ENCODE peak calls at places on chromosomes 6 and 20, in six cellular contexts. G is fibroblast of lung, H is astrocyte, P is hepatocyte, V is neural progenitor cell, B is endothelial cell of umbilical vein. J is an unnamed sample.

GRCh38 chr20:41373851-41374567 is 7.4 kb upstream of the EMILIN3 start:
- DNase-seq in P (no peak), V (no peak), G (no peak), H (no peak), B (no peak), J (no peak)

GRCh38 chr6:28742668-28743270 is 181.0 kb downstream of the TRIM27 start:
- DNase-seq in B (peak), G (peak), P (peak), V (peak), H (peak), J (peak)

GRCh38 chr6:148905901-148906300 is 159.1 kb downstream of the UST start:
- DNase-seq in P (no peak), V (no peak), B (no peak), H (no peak), G (no peak), J (no peak)

GRCh38 chr6:31574106-31575061 is 981 bp upstream of the TNF start:
- DNase-seq in H (no peak), P (no peak), V (no peak), B (no peak), G (no peak), J (no peak)

GRCh38 chr6:150368762-150369161 is at the start of gene IYD:
- DNase-seq in B (no peak), P (peak), G (no peak), H (no peak), V (no peak), J (no peak)

GRCh38 chr20:432677-433299 is 24.7 kb downstream of the RBCK1 start:
- DNase-seq in B (no peak), H (no peak), P (no peak), V (no peak), G (no peak), J (no peak)

GRCh38 chr20:24577271-24577909 is 108.0 kb downstream of the SYNDIG1 start:
- DNase-seq in B (no peak), P (no peak), G (no peak), V (no peak), H (no peak), J (peak)

GRCh38 chr6:40441132-40441531 is 146.0 kb downstream of the LRFN2 start:
- DNase-seq in V (no peak), H (no peak), G (no peak), B (no peak), P (no peak), J (no peak)

GRCh38 chr20:45427236-45428149 is 11.6 kb downstream of the PIGT start:
- DNase-seq in P (peak), V (no peak), H (no peak), B (no peak), G (no peak), J (no peak)

GRCh38 chr6:40999498-41000070 is 39.4 kb downstream of the UNC5CL start:
- DNase-seq in G (peak), B (peak), V (peak), H (peak), P (peak), J (peak)

GRCh38 chr6:113630365-113630737 is 226.8 kb upstream of the MARCKS start:
- DNase-seq in H (no peak), B (peak), V (no peak), P (no peak), G (peak), J (no peak)

GRCh38 chr20:16054917-16055316 is 518.3 kb downstream of the KIF16B start:
- DNase-seq in P (no peak), G (no peak), V (no peak), H (no peak), B (no peak), J (no peak)

GRCh38 chr6:16345449-16346330 is 107.3 kb downstream of the GMPR start:
- DNase-seq in P (peak), H (peak), V (peak), G (peak), B (peak), J (peak)

GRCh38 chr6:105608711-105609374 is 206.0 kb upstream of the PREP start:
- DNase-seq in H (peak), G (peak), P (peak), B (no peak), V (no peak), J (peak)

GRCh38 chr20:50371878-50372769 is 138.1 kb upstream of the PTPN1 start:
- DNase-seq in H (peak), P (no peak), V (no peak), B (no peak), G (no peak), J (no peak)

GRCh38 chr20:57458400-57459160 is 66.4 kb downstream of the CTCFL start:
- DNase-seq in G (no peak), P (peak), V (no peak), B (no peak), H (no peak), J (no peak)

GRCh38 chr6:53263915-53264314 is 84.8 kb downstream of the ELOVL5 start:
- DNase-seq in V (no peak), P (no peak), G (no peak), B (no peak), H (peak), J (no peak)

GRCh38 chr6:136866872-136867416 is 44.6 kb downstream of the PEX7 start:
- DNase-seq in B (no peak), G (no peak), P (no peak), V (no peak), H (peak), J (no peak)

GRCh38 chr20:34316191-34316814 is 13.1 kb upstream of the AHCY start:
- DNase-seq in V (no peak), B (no peak), H (peak), G (peak), P (no peak), J (peak)

GRCh38 chr6:122749451-122750050 is 30.0 kb upstream of the FABP7 start:
- DNase-seq in G (no peak), V (no peak), B (no peak), P (no peak), H (no peak), J (no peak)

GRCh38 chr20:42686057-42686456 is 503.6 kb downstream of the PTPRT start:
- DNase-seq in V (no peak), B (no peak), G (no peak), H (no peak), P (no peak), J (no peak)

GRCh38 chr6:158560787-158561246 is 926 bp downstream of the TMEM181 start:
- DNase-seq in P (peak), H (no peak), G (peak), V (peak), B (peak), J (peak)

GRCh38 chr6:136378888-136379287 is 89.2 kb upstream of the BCLAF1 start:
- DNase-seq in P (no peak), V (no peak), H (no peak), G (no peak), B (no peak), J (peak)

GRCh38 chr6:25220853-25221252 is 58.3 kb upstream of the CARMIL1 start:
- DNase-seq in G (no peak), P (no peak), B (no peak), H (no peak), V (no peak), J (no peak)

GRCh38 chr6:144581807-144582537 is 296.8 kb downstream of the UTRN start:
- DNase-seq in G (peak), B (peak), P (peak), H (no peak), V (peak), J (peak)

GRCh38 chr20:61387204-61387958 is 135.3 kb downstream of the CDH4 start:
- DNase-seq in H (peak), B (no peak), G (peak), V (peak), P (peak), J (no peak)

GRCh38 chr6:158795516-158795915 is 23.7 kb downstream of the EZR start:
- DNase-seq in V (no peak), B (no peak), P (no peak), G (no peak), H (no peak), J (no peak)

GRCh38 chr6:23890543-23891227 is 235.3 kb upstream of the NRSN1 start:
- DNase-seq in V (no peak), G (peak), H (peak), B (no peak), P (no peak), J (peak)

GRCh38 chr6:2960935-2961334 is 10.4 kb downstream of the SERPINB6 start:
- DNase-seq in P (no peak), H (no peak), V (no peak), G (no peak), B (peak), J (peak)

GRCh38 chr6:3306848-3307247 is 48.1 kb downstream of the PSMG4 start:
- DNase-seq in B (no peak), P (no peak), G (no peak), H (no peak), V (no peak), J (no peak)

GRCh38 chr6:2733324-2733723 is 17.4 kb downstream of the MYLK4 start:
- DNase-seq in B (no peak), P (no peak), V (no peak), G (no peak), H (peak), J (no peak)

GRCh38 chr6:150091466-150091865 is 22.5 kb upstream of the ULBP3 start:
- DNase-seq in B (no peak), G (no peak), H (peak), V (no peak), P (no peak), J (no peak)

GRCh38 chr20:38353298-38353697 is 7.0 kb downstream of the LBP start:
- DNase-seq in P (no peak), H (no peak), B (peak), V (peak), G (peak), J (no peak)

GRCh38 chr6:169424821-169425240 is 171.2 kb upstream of the THBS2 start:
- DNase-seq in H (no peak), P (no peak), B (no peak), G (peak), V (no peak), J (no peak)

GRCh38 chr6:2285510-2285909 is 40.1 kb upstream of the GMDS start:
- DNase-seq in V (no peak), G (no peak), B (no peak), H (no peak), P (no peak), J (no peak)

GRCh38 chr6:157531169-157531985 is 150.4 kb downstream of the ZDHHC14 start:
- DNase-seq in H (no peak), B (peak), P (peak), V (peak), G (no peak), J (no peak)

GRCh38 chr6:150282806-150283205 is 86.0 kb upstream of the IYD start:
- DNase-seq in H (peak), G (peak), P (no peak), V (no peak), B (no peak), J (no peak)

DNA sequence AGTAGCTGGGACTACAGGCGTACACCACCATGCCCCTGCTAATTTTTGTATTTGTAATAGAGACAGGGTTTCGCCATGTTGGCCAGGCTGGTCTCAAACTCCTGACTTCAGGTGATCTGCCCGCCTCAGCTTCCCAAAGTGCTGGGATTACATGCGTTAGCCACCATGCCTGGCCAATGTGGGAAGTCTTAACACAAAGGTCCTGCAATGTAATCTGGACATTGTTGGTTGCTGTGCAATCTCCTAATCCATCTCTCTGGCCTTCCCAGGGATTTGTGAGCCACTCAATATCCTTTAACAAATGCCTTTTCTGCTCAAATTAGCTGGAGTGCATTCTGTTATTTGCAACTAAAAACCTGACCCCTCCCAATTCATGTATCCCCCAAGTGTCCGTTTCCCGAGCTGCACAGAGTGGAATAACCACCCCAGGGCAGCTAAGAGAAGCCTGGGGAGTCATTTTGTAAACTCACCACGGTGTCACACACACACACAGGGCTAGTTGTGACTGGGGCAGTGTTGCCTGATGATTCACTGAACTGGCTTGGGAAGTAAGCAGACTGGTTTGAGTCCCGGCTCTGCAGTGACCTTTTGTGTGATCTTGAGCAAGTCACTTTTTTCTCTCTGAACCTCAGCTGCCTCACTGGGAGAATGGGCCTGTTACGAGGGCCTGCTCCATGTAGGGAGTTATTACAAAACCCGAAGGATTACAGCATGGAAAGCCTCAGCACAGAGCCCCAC is 152.3 kb downstream of the ZMYND8 start:
- DNase-seq in B (no peak), V (no peak), H (peak), P (no peak), G (peak), J (peak)
- H3K4me3 ChIP-seq in B (no peak), V (no peak), H (no peak), P (no peak), G (no peak), J (peak)

GRCh38 chr6:11322252-11322885 is 89.9 kb upstream of the NEDD9 start:
- DNase-seq in G (no peak), V (no peak), H (no peak), B (no peak), P (no peak), J (peak)
- H3K4me2 ChIP-seq in G (no peak), V (no peak), H (no peak), B (no peak), P (no peak), J (peak)

DNA sequence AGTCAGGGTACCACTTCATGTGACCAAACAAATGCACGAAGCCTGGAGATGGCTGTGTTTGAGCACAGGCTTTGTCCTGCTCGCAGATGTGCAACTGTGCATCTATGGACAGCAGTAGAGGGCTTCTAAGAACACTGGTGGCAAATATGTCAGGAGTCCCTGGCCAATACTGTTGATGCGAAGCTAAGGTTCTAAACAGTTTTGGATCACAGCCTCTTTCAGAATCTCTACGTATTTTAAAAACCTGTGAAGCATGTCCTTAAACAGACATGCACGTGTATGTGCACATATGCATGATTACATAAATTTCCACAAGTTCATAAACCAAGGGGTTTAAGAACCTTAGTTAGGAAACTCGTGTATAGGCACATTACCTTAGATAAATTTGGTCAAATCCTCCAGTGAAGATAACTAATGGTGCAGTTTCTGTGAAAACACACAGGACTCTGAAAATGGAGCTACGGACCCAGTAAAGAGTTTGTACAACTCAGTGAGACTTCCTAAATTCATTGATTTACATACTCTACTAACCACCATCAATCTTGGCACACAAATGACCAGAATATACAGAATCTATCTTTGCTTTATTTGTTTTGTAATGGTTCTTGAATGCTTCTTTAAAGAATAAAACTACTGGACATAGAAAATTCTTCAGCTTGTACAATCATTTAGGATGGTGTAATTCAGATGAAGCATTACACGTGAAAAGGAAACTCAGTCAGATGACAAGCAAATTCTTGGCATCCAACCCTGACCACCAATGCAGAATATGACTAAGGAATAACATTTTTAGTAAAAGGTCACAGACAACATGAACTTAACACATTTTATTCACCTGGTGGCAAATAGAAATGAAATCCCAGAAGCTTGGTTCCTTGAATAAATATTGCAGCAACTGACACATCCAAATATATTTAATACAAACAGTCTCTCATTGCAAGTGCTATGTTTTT is 27.4 kb downstream of the KCNQ5 start:
- DNase-seq in P (no peak), H (peak), V (no peak), G (peak), B (peak), J (peak)
- H3K4me3 ChIP-seq in P (no peak), H (peak), V (no peak), G (no peak), B (no peak), J (no peak)

GRCh38 chr6:146433881-146434741 is 109.5 kb upstream of the RAB32 start:
- DNase-seq in V (peak), G (peak), B (no peak), H (peak), P (peak), J (no peak)
- H3K4me2 ChIP-seq in V (peak), G (peak), B (no peak), H (peak), P (peak), J (no peak)

GRCh38 chr6:162306616-162307015 is 420.9 kb downstream of the PRKN start:
- DNase-seq in G (no peak), P (no peak), V (no peak), H (no peak), B (no peak), J (no peak)
- H3K4me3 ChIP-seq in G (no peak), P (no peak), V (no peak), H (no peak), B (no peak), J (no peak)

DNA sequence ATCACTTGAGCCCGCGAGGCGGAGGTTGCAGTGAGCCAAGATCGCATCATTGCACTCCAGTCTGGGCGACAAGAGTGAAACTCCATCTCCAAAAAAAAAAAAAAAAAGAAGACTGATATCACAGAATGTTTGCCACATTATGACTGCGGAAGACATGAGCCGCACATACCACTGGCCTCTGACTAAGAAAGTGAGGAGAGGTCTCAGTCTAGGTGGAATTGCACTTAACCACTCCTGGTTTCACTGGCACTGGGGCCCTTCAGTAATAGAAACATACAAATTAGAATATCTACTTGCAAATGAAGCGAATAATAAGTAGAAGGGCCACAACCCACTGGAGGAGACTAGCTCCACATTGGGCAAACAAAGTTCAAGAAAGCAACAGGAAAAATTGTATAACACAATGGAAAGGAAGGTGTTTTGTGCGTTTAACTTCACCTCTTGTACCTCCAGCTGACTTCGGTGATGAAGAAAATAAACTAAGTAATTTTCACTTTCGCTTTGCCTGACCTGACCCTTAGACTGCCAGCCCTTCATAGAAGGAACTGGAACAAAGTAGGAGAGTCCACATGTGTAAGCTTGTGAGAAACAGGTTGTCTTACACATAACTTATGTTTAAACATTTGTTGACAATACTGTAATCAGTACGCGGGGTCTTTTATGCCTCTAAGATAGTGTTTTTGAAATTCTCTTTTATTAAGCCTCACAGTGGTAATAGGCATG is 147.5 kb upstream of the TSHZ2 start:
- DNase-seq in H (no peak), G (no peak), V (no peak), B (no peak), P (no peak), J (no peak)
- H3K4me2 ChIP-seq in H (no peak), G (no peak), V (no peak), B (no peak), P (no peak), J (no peak)

DNA sequence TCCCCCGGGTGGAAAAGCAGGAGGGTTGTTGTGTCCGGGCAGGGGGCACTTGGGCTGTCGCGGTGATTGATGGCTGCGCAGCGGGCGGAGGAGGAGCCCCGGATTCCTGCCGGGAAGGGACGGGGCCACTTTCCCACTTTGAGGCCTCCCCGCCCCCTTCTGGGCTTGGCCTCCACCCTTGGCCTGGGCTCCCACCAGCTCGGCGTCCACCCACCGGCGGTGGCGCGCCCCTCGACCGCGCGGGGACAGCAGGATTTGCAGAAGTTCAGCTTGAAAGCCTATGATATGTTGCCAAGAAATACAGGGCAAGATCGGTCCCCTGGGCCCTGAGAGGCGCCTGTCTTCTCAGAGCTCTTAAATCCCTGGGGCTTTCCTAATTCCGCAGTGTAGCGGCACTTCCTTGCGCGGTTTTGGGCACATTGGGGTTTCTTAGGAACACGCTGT is 852 bp downstream of the RIN2 start:
- DNase-seq in H (peak), G (peak), B (peak), P (peak), V (peak), J (peak)
- H3K4me3 ChIP-seq in H (peak), G (peak), B (peak), P (peak), V (peak), J (peak)

GRCh38 chr6:46175976-46176375 is 5.2 kb upstream of the ENPP5 start:
- DNase-seq in P (no peak), V (no peak), B (no peak), G (no peak), H (no peak), J (no peak)
- H3K4me2 ChIP-seq in P (no peak), V (no peak), B (no peak), G (no peak), H (no peak), J (no peak)